ENCODE peak calls at places on chromosomes 16 and 17, in eight cellular contexts. T is activated CD4-positive, CD25-positive, alpha-beta regulatory T cell treated with anti-CD3 and anti-CD28 coated beads, Interleukin-2, amount 50 U/mL, for 16 hours; E is adipocyte; Q is activated T-cell treated with anti-CD3 and anti-CD28 coated beads, Interleukin-2, amount 50 U/mL, for 24 hours; V is AG08395; Y is CD8-positive, alpha-beta T cell; I is posterior vena cava; G is dermis blood vessel endothelial cell. S is an unnamed sample.

GRCh38 chr16:9007177-9007794 is 43.6 kb upstream of the USP7 start:
- DNase-seq in T (no peak), E (peak), Q (no peak), V (peak), Y (no peak), I (no peak), G (no peak), S (no peak)

GRCh38 chr17:52032454-52032853 is 126.1 kb downstream of the CA10 start:
- DNase-seq in T (no peak), E (no peak), Q (no peak), V (no peak), Y (no peak), I (no peak), G (no peak), S (no peak)

GRCh38 chr16:52993179-52993578 is 59.5 kb downstream of the CHD9NB start:
- DNase-seq in T (no peak), E (no peak), Q (no peak), V (no peak), Y (no peak), I (no peak), G (no peak), S (no peak)

GRCh38 chr17:67750067-67750466 is 32.3 kb downstream of the NOL11 start:
- DNase-seq in T (no peak), E (no peak), Q (no peak), V (no peak), Y (no peak), I (no peak), G (no peak), S (no peak)

GRCh38 chr16:50266337-50267091 is at the start of gene ADCY7:
- DNase-seq in T (peak), E (peak), Q (peak), V (peak), Y (peak), I (peak), G (peak), S (no peak)

GRCh38 chr17:61407211-61407911 is 7.7 kb downstream of the TBX2 start:
- DNase-seq in T (no peak), E (peak), Q (no peak), V (no peak), Y (no peak), I (peak), G (no peak), S (no peak)

GRCh38 chr16:3717235-3718018 is at the start of gene TRAP1:
- DNase-seq in T (peak), E (peak), Q (peak), V (peak), Y (peak), I (peak), G (peak), S (peak)

GRCh38 chr17:37506678-37507077 is 17.0 kb downstream of the DUSP14 start:
- DNase-seq in T (no peak), E (peak), Q (no peak), V (peak), Y (no peak), I (no peak), G (peak), S (no peak)

S was measured in pancreas.